ENCODE peak calls at places on chromosomes 7 and 10, in seven cellular contexts. X is endothelial cell; G is hepatocyte; J is cardiac fibroblast; D is CD8-positive, alpha-beta T cell; M is fibroblast of pulmonary artery; I is activated B cell treated with CpG ODN at 0.5 μM for 24 hours. R is an unnamed sample.

GRCh38 chr7:27170936-27171635 is 3.0 kb downstream of the HOXA10 start:
- DNase-seq in G (no peak), M (no peak), J (no peak), D (no peak), X (no peak), I (peak; percentile 18), R (no peak)

GRCh38 chr10:18594574-18595156 is 56.7 kb downstream of the NSUN6 start:
- DNase-seq in D (no peak), I (no peak), M (no peak), J (no peak), X (peak; percentile 56), G (no peak), R (no peak)

GRCh38 chr10:21993360-21994001 is 10.0 kb downstream of the DNAJC1 start:
- DNase-seq in J (peak; percentile 58), G (no peak), M (peak; percentile 61), I (no peak), X (no peak), D (no peak), R (no peak)

GRCh38 chr10:124045794-124046355 is 47.5 kb downstream of the CHST15 start:
- DNase-seq in M (no peak), D (no peak), X (no peak), I (no peak), G (no peak), J (no peak), R (no peak)

GRCh38 chr10:109926141-109926745 is 2.9 kb upstream of the XPNPEP1 start:
- DNase-seq in D (no peak), X (no peak), J (no peak), M (no peak), I (no peak), G (no peak), R (no peak)

GRCh38 chr7:45697576-45698136 is 123.5 kb downstream of the ADCY1 start:
- DNase-seq in G (no peak), D (no peak), J (no peak), X (peak; percentile 1), I (no peak), M (peak; percentile 10), R (no peak)

GRCh38 chr10:6259153-6259552 is 56.4 kb downstream of the PFKFB3 start:
- DNase-seq in D (no peak), M (no peak), X (no peak), J (no peak), G (no peak), I (no peak), R (no peak)

GRCh38 chr7:131110294-131111080 is 217.2 kb upstream of the MKLN1 start:
- DNase-seq in D (no peak), G (no peak), X (no peak), M (peak; percentile 71), J (peak; percentile 63), I (no peak), R (no peak)

GRCh38 chr7:27189560-27190283 is 4.7 kb upstream of the HOXA11 start:
- DNase-seq in D (no peak), X (no peak), G (no peak), M (no peak), J (no peak), I (peak; percentile 10), R (no peak)

GRCh38 chr10:97335995-97336394 is 1.5 kb upstream of the FRAT2 start:
- DNase-seq in I (no peak), D (no peak), X (no peak), J (no peak), M (no peak), G (no peak), R (no peak)

GRCh38 chr7:66198461-66198860 is 6.7 kb upstream of the TPST1 start:
- DNase-seq in D (no peak), I (no peak), J (no peak), G (no peak), X (no peak), M (no peak), R (no peak)

GRCh38 chr7:91351374-91351773 is 87.1 kb downstream of the FZD1 start:
- DNase-seq in J (no peak), G (no peak), D (no peak), I (no peak), M (peak; percentile 18), X (no peak), R (no peak)

GRCh38 chr10:87973635-87974034 is 110.2 kb downstream of the PTEN start:
- DNase-seq in I (no peak), D (no peak), X (no peak), G (no peak), J (no peak), M (peak; percentile 33), R (no peak)

GRCh38 chr7:91068136-91068795 is 196.0 kb upstream of the FZD1 start:
- DNase-seq in G (no peak), J (no peak), D (no peak), X (no peak), I (no peak), M (no peak), R (no peak)

GRCh38 chr10:26374426-26374825 is 63.7 kb upstream of the APBB1IP start:
- DNase-seq in M (no peak), D (no peak), G (no peak), I (no peak), X (no peak), J (no peak), R (no peak)

GRCh38 chr10:95246582-95247051 is 44.2 kb downstream of the PDLIM1 start:
- DNase-seq in G (peak; percentile 91), X (peak; percentile 81), J (peak; percentile 89), I (peak; percentile 59), D (peak; percentile 13), M (peak; percentile 90), R (peak; percentile 38)

GRCh38 chr7:139807009-139807408 is 22.1 kb upstream of the TBXAS1 start:
- DNase-seq in G (no peak), D (no peak), I (no peak), X (no peak), J (no peak), M (no peak), R (no peak)

GRCh38 chr7:16695621-16696237 is 49.7 kb downstream of the BZW2 start:
- DNase-seq in X (peak; percentile 41), G (peak; percentile 70), D (no peak), J (peak; percentile 81), M (peak; percentile 89), I (no peak), R (no peak)

GRCh38 chr10:119190353-119190752 is 11.7 kb upstream of the PRDX3 start:
- DNase-seq in I (no peak), X (no peak), D (no peak), J (peak; percentile 90), G (peak; percentile 70), M (peak; percentile 95), R (peak; percentile 91)

GRCh38 chr10:125217986-125218675 is 57.8 kb upstream of the CTBP2 start:
- DNase-seq in I (no peak), M (no peak), D (no peak), G (no peak), J (peak; percentile 5), X (no peak), R (peak; percentile 23)
- TF ChIP-seq CTCF in I (no peak), M (peak; percentile 7), D (no peak), G (no peak), J (no peak), X (no peak), R (no peak)

DNA sequence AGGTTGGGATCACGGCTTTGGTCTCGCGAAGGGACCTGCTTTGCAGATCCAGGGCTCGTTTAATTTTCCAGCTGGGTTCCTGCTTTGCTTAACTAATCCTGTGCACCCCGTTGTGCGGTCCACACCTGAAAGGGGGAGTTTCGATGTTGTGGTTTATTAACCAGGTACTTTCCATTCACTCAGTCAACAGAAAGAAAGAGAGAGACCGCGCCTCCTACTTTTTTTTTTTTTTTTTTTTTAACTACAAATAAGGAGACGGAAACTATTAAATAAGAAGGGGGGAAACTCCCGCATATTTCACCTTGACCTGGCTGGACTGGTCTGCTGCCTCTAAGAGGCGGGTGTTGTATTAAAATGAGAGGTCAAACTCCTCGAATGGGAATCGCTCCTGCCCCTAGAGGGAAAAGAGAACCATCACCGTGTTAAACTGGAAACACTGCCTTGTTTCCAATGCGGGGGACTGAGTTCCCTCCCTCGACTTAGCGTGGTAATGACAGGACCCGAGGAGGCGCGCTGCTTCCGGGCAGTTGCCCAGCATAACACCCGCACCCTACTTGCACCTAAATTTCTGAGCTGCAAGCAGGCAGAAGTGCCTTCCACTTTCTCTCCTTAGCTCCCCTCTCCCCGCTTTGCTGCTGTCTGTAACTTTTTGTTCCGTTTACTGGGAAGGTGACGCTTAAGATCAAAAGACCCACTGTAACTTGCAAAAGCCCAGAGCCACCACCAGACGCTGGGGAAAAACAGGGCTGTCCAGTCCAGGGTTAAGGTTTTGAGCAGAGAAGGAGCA is 1.1 kb upstream of the ITGB8 start:
- DNase-seq in M (peak; percentile 79), I (peak; percentile 33), D (no peak), J (peak; percentile 77), X (peak; percentile 47), G (peak; percentile 86), R (no peak)
- TF ChIP-seq CTCF in M (peak; percentile 46), I (no peak), D (no peak), J (peak; percentile 25), X (no peak), G (peak; percentile 32), R (peak; percentile 46)

DNA sequence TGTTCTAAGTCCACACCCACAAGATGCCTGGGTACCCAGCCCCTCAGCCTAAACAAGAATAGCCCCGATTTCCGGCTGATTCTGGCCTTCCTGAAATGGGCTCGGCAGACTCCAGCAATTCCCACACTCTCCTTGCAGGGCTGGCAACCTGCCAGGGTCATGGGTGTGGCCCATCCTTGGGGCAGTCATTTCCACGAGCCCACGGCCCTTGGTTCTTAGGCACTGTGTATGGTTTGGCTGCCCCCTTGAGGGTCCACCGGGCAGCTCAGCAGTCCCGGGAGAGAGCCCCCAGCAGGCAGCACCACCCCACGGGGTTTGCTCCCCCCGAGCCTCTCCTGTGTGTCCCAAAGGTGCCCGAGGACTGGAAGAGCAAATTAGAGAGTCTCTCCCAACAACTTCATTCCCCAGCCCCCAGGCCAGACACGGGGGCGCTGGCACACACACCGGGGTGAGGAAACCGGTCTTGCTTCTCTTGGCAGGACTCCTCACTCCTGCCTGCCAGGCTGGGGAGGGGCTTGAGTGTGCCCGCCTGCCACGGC is 142.2 kb downstream of the EMX2 start:
- DNase-seq in I (no peak), D (no peak), M (no peak), X (no peak), J (peak; percentile 2), G (peak; percentile 27), R (no peak)
- TF ChIP-seq CTCF in I (no peak), D (no peak), M (no peak), X (no peak), J (no peak), G (no peak), R (no peak)

DNA sequence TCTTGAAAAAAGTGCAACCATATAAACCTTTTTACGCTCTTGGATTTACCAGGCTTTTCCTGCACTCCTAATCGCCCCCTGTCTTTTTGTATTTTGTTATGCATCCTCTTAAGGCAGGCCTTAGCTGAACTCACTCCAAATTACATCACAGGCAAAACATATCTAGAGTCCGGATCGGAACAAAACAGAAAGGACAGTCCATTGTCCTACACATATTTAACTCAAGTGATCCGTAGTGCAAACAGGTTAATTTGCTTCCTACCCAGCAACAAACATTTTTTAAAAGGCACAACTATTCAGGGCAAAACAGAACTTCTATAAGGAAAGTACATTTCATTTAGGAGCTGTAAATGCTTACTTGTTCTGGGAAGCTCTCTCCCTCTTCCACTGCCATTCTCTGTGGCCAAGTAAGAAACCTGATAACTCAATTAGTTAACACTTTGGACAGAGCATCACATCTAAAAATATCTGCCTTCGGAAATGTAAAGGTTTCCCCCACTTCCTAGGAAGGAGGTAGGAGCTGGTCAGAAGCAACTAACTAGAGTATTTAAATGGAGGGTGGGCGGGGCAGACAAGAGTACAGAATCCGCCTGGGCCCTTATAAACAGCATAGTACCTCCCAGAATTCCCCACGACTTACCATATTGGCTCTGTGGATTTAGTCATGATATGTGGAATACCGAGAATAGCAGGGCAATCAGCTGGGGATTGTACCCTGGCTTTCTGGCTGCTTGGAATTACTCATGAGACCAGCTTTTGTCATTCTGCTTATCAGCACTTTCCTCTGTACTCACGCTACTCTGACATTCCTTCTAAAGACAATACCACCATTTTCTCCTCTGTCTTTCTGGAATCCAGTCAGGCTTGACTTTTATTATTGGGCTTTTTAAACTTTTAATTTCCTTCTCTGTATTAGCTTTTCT is 89.5 kb downstream of the ANK3 start:
- DNase-seq in G (peak; percentile 69), D (no peak), I (no peak), X (no peak), J (peak; percentile 95), M (peak; percentile 98), R (peak; percentile 17)
- TF ChIP-seq CTCF in G (no peak), D (no peak), I (no peak), X (no peak), J (peak; percentile 34), M (peak; percentile 38), R (no peak)

R was measured in AG09309.